ENCODE peak calls at places on chromosome 1, in six cellular contexts. B, X, T, U, K and Q are unnamed samples.

GRCh38 chr1:32180186-32181060 is 948 bp downstream of the TXLNA start:
- DNase-seq in B (peak), X (peak), T (peak), U (peak), K (peak), Q (peak)

GRCh38 chr1:74423476-74423875 is 88.9 kb downstream of the LRRC53 start:
- DNase-seq in B (no peak), X (no peak), T (no peak), U (no peak), K (no peak), Q (no peak)

GRCh38 chr1:216822480-216822879 is 99.3 kb upstream of the ESRRG start:
- DNase-seq in B (no peak), X (no peak), T (no peak), U (no peak), K (no peak), Q (peak)

GRCh38 chr1:25107643-25108010 is 124.7 kb downstream of the SYF2 start:
- DNase-seq in B (no peak), X (no peak), T (no peak), U (no peak), K (no peak), Q (no peak)

GRCh38 chr1:205896351-205896750 is 46.4 kb upstream of the PM20D1 start:
- DNase-seq in B (no peak), X (no peak), T (no peak), U (no peak), K (no peak), Q (no peak)

GRCh38 chr1:116232989-116233514 is 121.9 kb downstream of the MAB21L3 start:
- DNase-seq in B (peak), X (peak), T (peak), U (no peak), K (no peak), Q (peak)

GRCh38 chr1:2019162-2019542 is at the start of gene GABRD:
- DNase-seq in B (peak), X (peak), T (no peak), U (no peak), K (no peak), Q (no peak)

GRCh38 chr1:74480068-74480467 is 32.3 kb downstream of the LRRC53 start:
- DNase-seq in B (no peak), X (no peak), T (no peak), U (no peak), K (no peak), Q (no peak)

GRCh38 chr1:175152006-175152652 is 40.4 kb downstream of the KIAA0040 start:
- DNase-seq in B (peak), X (peak), T (peak), U (peak), K (peak), Q (peak)

GRCh38 chr1:65265296-65266271 is 43.8 kb upstream of the DNAJC6 start:
- DNase-seq in B (peak), X (peak), T (peak), U (no peak), K (no peak), Q (no peak)

GRCh38 chr1:50983403-50983802 is 13.4 kb downstream of the CDKN2C start:
- DNase-seq in B (no peak), X (no peak), T (no peak), U (no peak), K (no peak), Q (no peak)

GRCh38 chr1:56993355-56993985 is 27.7 kb upstream of the C8B start:
- DNase-seq in B (no peak), X (no peak), T (no peak), U (no peak), K (no peak), Q (peak)

GRCh38 chr1:209652873-209653401 is 712 bp upstream of the LAMB3 start:
- DNase-seq in B (no peak), X (peak), T (peak), U (peak), K (peak), Q (peak)

GRCh38 chr1:240928265-240928664 is 316.3 kb upstream of the GREM2 start:
- DNase-seq in B (no peak), X (no peak), T (no peak), U (no peak), K (no peak), Q (no peak)

GRCh38 chr1:230124187-230125128 is 57.4 kb downstream of the GALNT2 start:
- DNase-seq in B (no peak), X (no peak), T (no peak), U (no peak), K (no peak), Q (no peak)

GRCh38 chr1:201457508-201457960 is 11.5 kb downstream of the PHLDA3 start:
- DNase-seq in B (no peak), X (peak), T (no peak), U (no peak), K (no peak), Q (no peak)

DNA sequence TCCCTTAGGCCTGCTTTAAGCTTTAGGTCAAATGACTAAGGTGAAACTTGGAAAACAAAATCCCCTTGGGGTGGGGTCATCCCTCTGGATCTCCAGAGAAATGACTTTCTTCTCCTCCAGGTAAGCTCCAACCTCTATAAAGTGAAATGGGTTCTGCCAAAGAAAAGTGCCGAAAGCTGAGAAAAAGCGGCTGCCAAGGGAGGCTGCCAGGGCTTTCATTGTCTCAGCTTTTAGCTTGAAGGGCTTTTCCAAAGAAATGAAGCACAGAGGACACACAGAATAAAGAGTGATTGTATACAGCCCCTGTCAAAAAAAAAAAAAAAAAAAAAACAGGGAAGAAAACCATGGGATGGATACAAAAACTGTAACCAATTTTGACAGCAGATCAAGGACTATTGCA is 126.9 kb downstream of the TGFBR3 start:
- DNase-seq in B (no peak), X (no peak), T (no peak), U (no peak), K (no peak), Q (no peak)
- H3K27ac ChIP-seq in B (no peak), X (no peak), T (peak), U (no peak), K (peak), Q (no peak)

DNA sequence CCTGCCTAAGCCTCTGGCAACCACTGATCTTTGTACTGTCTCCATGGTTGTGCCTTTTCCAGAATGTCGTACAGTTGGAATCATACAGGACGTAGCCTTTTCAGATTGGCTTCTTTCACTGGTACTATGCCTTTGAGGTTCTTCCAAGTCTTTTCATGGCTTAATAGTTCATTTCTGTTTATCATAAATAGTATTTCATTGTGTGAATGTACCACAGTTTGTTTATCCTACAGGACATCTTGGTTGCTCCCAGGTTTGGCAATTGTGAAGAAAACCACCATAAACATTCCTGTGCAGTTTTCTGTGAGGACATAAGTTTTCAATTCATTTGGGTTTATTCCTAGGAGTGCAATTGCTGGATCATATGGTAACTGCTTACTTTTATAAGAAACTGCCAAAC is 190.6 kb upstream of the RAB4A start:
- DNase-seq in B (no peak), X (no peak), T (no peak), U (no peak), K (no peak), Q (no peak)
- H3K4me3 ChIP-seq in B (no peak), X (no peak), T (no peak), U (no peak), K (no peak), Q (no peak)

GRCh38 chr1:109423498-109423897 is 2.8 kb downstream of the PSMA5 start:
- DNase-seq in B (no peak), X (no peak), T (no peak), U (no peak), K (no peak), Q (no peak)

GRCh38 chr1:109426278-109427170 is at the start of gene PSMA5:
- DNase-seq in B (peak), X (peak), T (peak), U (peak), K (peak), Q (peak)

GRCh38 chr1:109427171-109427467 is 871 bp upstream of the PSMA5 start:
- DNase-seq in B (no peak), X (peak), T (no peak), U (no peak), K (no peak), Q (no peak)

GRCh38 chr1:109425902-109426277 is 358 bp downstream of the PSMA5 start:
- DNase-seq in B (no peak), X (peak), T (no peak), U (peak), K (no peak), Q (peak)

DNA sequence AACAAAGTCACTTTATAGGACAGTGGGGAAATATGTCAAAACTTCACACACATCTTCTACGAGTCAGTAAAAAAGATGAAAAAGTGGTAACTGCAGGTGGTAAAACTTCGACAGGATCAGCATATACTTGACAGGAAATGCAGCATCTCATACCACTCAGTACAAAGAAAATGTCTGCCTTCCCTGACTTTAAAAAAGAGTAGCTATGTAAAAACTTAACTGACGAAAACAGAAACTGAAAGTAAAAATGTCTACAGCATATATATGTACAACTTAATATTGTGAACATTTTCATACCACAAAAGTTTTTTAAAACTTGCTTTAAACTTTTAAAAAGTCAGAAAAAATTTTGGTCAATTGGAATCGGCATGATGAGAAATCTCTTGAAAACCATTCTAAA is 857 bp downstream of the PSMA5 start:
- DNase-seq in B (no peak), X (peak), T (no peak), U (no peak), K (no peak), Q (peak)
- H3K27ac ChIP-seq in B (peak), X (peak), T (peak), U (peak), K (no peak), Q (peak)

DNA sequence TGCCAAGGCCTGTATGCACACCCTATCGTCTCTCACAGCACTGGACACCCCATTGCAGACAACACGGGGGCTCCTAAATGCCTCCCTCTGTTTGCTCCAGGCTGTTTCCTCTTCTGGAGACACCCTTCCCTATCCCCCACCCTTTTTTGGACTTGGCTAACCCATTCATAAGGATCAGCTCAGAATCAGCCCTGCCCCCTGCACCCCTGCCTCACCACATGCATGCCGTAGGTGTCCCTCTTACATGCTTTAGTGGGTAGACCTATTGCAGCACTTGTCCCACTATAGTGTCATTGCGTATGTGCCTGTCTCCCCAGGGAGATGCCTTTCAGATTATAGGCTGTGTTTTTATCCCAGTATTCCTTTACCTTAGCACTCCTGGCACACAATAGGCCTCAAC is 30.9 kb downstream of the OPTC start:
- DNase-seq in B (no peak), X (no peak), T (no peak), U (no peak), K (no peak), Q (no peak)
- H3K4me3 ChIP-seq in B (no peak), X (no peak), T (no peak), U (no peak), K (no peak), Q (no peak)

GRCh38 chr1:118948796-118949195 is 39.3 kb downstream of the TBX15 start:
- DNase-seq in B (no peak), X (no peak), T (no peak), U (no peak), K (no peak), Q (no peak)
- H3K27ac ChIP-seq in B (no peak), X (no peak), T (no peak), U (no peak), K (no peak), Q (no peak)